ENCODE peak calls at places on chromosome 16, in nine cellular contexts. One of them, this sample, is unnamed.

GRCh38 chr16:12801511-12802042 is 2.1 kb downstream of the CPPED1 start:
- DNase-seq in posterior cingulate gyrus: no peak
- DNase-seq in HepG2: peak
- DNase-seq in GM03348: peak
- DNase-seq in germinal center: peak
- DNase-seq in NAMALWA: no peak
- DNase-seq in neural progenitor cell: no peak
- DNase-seq in cerebellar cortex: peak
- DNase-seq in fibroblast of lung: peak
- DNase-seq in this sample: no peak

GRCh38 chr16:77295896-77296295 is 96.7 kb downstream of the SYCE1L start:
- DNase-seq in posterior cingulate gyrus: no peak
- DNase-seq in HepG2: no peak
- DNase-seq in GM03348: no peak
- DNase-seq in germinal center: no peak
- DNase-seq in NAMALWA: no peak
- DNase-seq in neural progenitor cell: no peak
- DNase-seq in cerebellar cortex: no peak
- DNase-seq in fibroblast of lung: no peak
- DNase-seq in this sample: no peak

GRCh38 chr16:3461120-3461519 is 17.6 kb downstream of the NAA60 start:
- DNase-seq in posterior cingulate gyrus: no peak
- DNase-seq in HepG2: no peak
- DNase-seq in GM03348: no peak
- DNase-seq in germinal center: no peak
- DNase-seq in NAMALWA: peak
- DNase-seq in neural progenitor cell: peak
- DNase-seq in cerebellar cortex: no peak
- DNase-seq in fibroblast of lung: no peak
- DNase-seq in this sample: no peak

GRCh38 chr16:46673320-46674013 is 15.5 kb downstream of the VPS35 start:
- DNase-seq in posterior cingulate gyrus: peak
- DNase-seq in HepG2: peak
- DNase-seq in GM03348: peak
- DNase-seq in germinal center: peak
- DNase-seq in NAMALWA: peak
- DNase-seq in neural progenitor cell: peak
- DNase-seq in cerebellar cortex: peak
- DNase-seq in fibroblast of lung: peak
- DNase-seq in this sample: no peak

GRCh38 chr16:71956500-71956899 is 43.7 kb downstream of the PKD1L3 start:
- DNase-seq in posterior cingulate gyrus: no peak
- DNase-seq in HepG2: no peak
- DNase-seq in GM03348: no peak
- DNase-seq in germinal center: no peak
- DNase-seq in NAMALWA: no peak
- DNase-seq in neural progenitor cell: no peak
- DNase-seq in cerebellar cortex: no peak
- DNase-seq in fibroblast of lung: no peak
- DNase-seq in this sample: no peak

GRCh38 chr16:68149596-68149995 is 64.4 kb downstream of the NFATC3 start:
- DNase-seq in posterior cingulate gyrus: no peak
- DNase-seq in HepG2: no peak
- DNase-seq in GM03348: no peak
- DNase-seq in germinal center: no peak
- DNase-seq in NAMALWA: no peak
- DNase-seq in neural progenitor cell: no peak
- DNase-seq in cerebellar cortex: no peak
- DNase-seq in fibroblast of lung: no peak
- DNase-seq in this sample: no peak

GRCh38 chr16:70738083-70738977 is 52.5 kb upstream of the MTSS2 start:
- DNase-seq in posterior cingulate gyrus: peak
- DNase-seq in HepG2: peak
- DNase-seq in GM03348: peak
- DNase-seq in germinal center: peak
- DNase-seq in NAMALWA: peak
- DNase-seq in neural progenitor cell: peak
- DNase-seq in cerebellar cortex: no peak
- DNase-seq in fibroblast of lung: peak
- DNase-seq in this sample: no peak

GRCh38 chr16:87174061-87174460 is 143.1 kb downstream of the C16orf95 start:
- DNase-seq in posterior cingulate gyrus: no peak
- DNase-seq in HepG2: no peak
- DNase-seq in GM03348: no peak
- DNase-seq in germinal center: no peak
- DNase-seq in NAMALWA: no peak
- DNase-seq in neural progenitor cell: no peak
- DNase-seq in cerebellar cortex: no peak
- DNase-seq in fibroblast of lung: no peak
- DNase-seq in this sample: no peak

GRCh38 chr16:57530531-57531252 is 5.7 kb downstream of the CCDC102A start:
- DNase-seq in posterior cingulate gyrus: no peak
- DNase-seq in HepG2: no peak
- DNase-seq in GM03348: no peak
- DNase-seq in germinal center: no peak
- DNase-seq in NAMALWA: no peak
- DNase-seq in neural progenitor cell: no peak
- DNase-seq in cerebellar cortex: no peak
- DNase-seq in fibroblast of lung: no peak
- DNase-seq in this sample: no peak

GRCh38 chr16:31080756-31081419 is 6.7 kb downstream of the ZNF646 start:
- DNase-seq in posterior cingulate gyrus: no peak
- DNase-seq in HepG2: no peak
- DNase-seq in GM03348: no peak
- DNase-seq in germinal center: no peak
- DNase-seq in NAMALWA: no peak
- DNase-seq in neural progenitor cell: no peak
- DNase-seq in cerebellar cortex: no peak
- DNase-seq in fibroblast of lung: no peak
- DNase-seq in this sample: no peak

GRCh38 chr16:23318639-23319038 is 16.5 kb downstream of the SCNN1B start:
- DNase-seq in posterior cingulate gyrus: no peak
- DNase-seq in HepG2: no peak
- DNase-seq in GM03348: no peak
- DNase-seq in germinal center: no peak
- DNase-seq in NAMALWA: no peak
- DNase-seq in neural progenitor cell: no peak
- DNase-seq in cerebellar cortex: no peak
- DNase-seq in fibroblast of lung: no peak
- DNase-seq in this sample: no peak

GRCh38 chr16:15752717-15753488 is 102.9 kb downstream of the NDE1 start:
- DNase-seq in posterior cingulate gyrus: no peak
- DNase-seq in HepG2: no peak
- DNase-seq in GM03348: no peak
- DNase-seq in germinal center: no peak
- DNase-seq in NAMALWA: no peak
- DNase-seq in neural progenitor cell: no peak
- DNase-seq in cerebellar cortex: no peak
- DNase-seq in fibroblast of lung: no peak
- DNase-seq in this sample: no peak

GRCh38 chr16:35186045-35186759 is 1726.8 kb downstream of the TP53TG3F start:
- DNase-seq in posterior cingulate gyrus: no peak
- DNase-seq in HepG2: no peak
- DNase-seq in GM03348: no peak
- DNase-seq in germinal center: no peak
- DNase-seq in NAMALWA: no peak
- DNase-seq in neural progenitor cell: no peak
- DNase-seq in cerebellar cortex: no peak
- DNase-seq in fibroblast of lung: no peak
- DNase-seq in this sample: no peak

GRCh38 chr16:14378684-14379467 is 251.2 kb downstream of the PARN start:
- DNase-seq in posterior cingulate gyrus: no peak
- DNase-seq in HepG2: no peak
- DNase-seq in GM03348: peak
- DNase-seq in germinal center: no peak
- DNase-seq in NAMALWA: no peak
- DNase-seq in neural progenitor cell: no peak
- DNase-seq in cerebellar cortex: no peak
- DNase-seq in fibroblast of lung: peak
- DNase-seq in this sample: no peak

GRCh38 chr16:49112754-49113153 is 168.9 kb downstream of the CBLN1 start:
- DNase-seq in posterior cingulate gyrus: no peak
- DNase-seq in HepG2: no peak
- DNase-seq in GM03348: no peak
- DNase-seq in germinal center: no peak
- DNase-seq in NAMALWA: no peak
- DNase-seq in neural progenitor cell: no peak
- DNase-seq in cerebellar cortex: peak
- DNase-seq in fibroblast of lung: no peak
- DNase-seq in this sample: no peak

GRCh38 chr16:1283296-1283695 is 26.1 kb upstream of the UBE2I start:
- DNase-seq in posterior cingulate gyrus: no peak
- DNase-seq in HepG2: no peak
- DNase-seq in GM03348: no peak
- DNase-seq in germinal center: no peak
- DNase-seq in NAMALWA: no peak
- DNase-seq in neural progenitor cell: no peak
- DNase-seq in cerebellar cortex: no peak
- DNase-seq in fibroblast of lung: no peak
- DNase-seq in this sample: no peak

GRCh38 chr16:68739964-68740627 is 3.0 kb downstream of the CDH1 start:
- DNase-seq in posterior cingulate gyrus: no peak
- DNase-seq in HepG2: peak
- DNase-seq in GM03348: no peak
- DNase-seq in germinal center: no peak
- DNase-seq in NAMALWA: no peak
- DNase-seq in neural progenitor cell: no peak
- DNase-seq in cerebellar cortex: no peak
- DNase-seq in fibroblast of lung: no peak
- DNase-seq in this sample: no peak

GRCh38 chr16:66538910-66539309 is 11.0 kb downstream of the TK2 start:
- DNase-seq in posterior cingulate gyrus: no peak
- DNase-seq in HepG2: peak
- DNase-seq in GM03348: no peak
- DNase-seq in germinal center: no peak
- DNase-seq in NAMALWA: no peak
- DNase-seq in neural progenitor cell: no peak
- DNase-seq in cerebellar cortex: no peak
- DNase-seq in fibroblast of lung: no peak
- DNase-seq in this sample: no peak

GRCh38 chr16:4345439-4346204 is 5.5 kb downstream of the PAM16 start:
- DNase-seq in posterior cingulate gyrus: no peak
- DNase-seq in HepG2: peak
- DNase-seq in GM03348: no peak
- DNase-seq in germinal center: no peak
- DNase-seq in NAMALWA: no peak
- DNase-seq in neural progenitor cell: no peak
- DNase-seq in cerebellar cortex: no peak
- DNase-seq in fibroblast of lung: no peak
- DNase-seq in this sample: no peak

GRCh38 chr16:13093676-13094075 is 192.3 kb downstream of the SHISA9 start:
- DNase-seq in posterior cingulate gyrus: no peak
- DNase-seq in HepG2: no peak
- DNase-seq in GM03348: no peak
- DNase-seq in germinal center: no peak
- DNase-seq in NAMALWA: no peak
- DNase-seq in neural progenitor cell: no peak
- DNase-seq in cerebellar cortex: no peak
- DNase-seq in fibroblast of lung: no peak
- DNase-seq in this sample: no peak

GRCh38 chr16:6335072-6335471 is 997.6 kb upstream of the RBFOX1 start:
- DNase-seq in posterior cingulate gyrus: no peak
- DNase-seq in HepG2: no peak
- DNase-seq in GM03348: no peak
- DNase-seq in germinal center: no peak
- DNase-seq in NAMALWA: peak
- DNase-seq in neural progenitor cell: peak
- DNase-seq in cerebellar cortex: no peak
- DNase-seq in fibroblast of lung: no peak
- DNase-seq in this sample: no peak

GRCh38 chr16:964696-965395 is 5.9 kb downstream of the LMF1 start:
- DNase-seq in posterior cingulate gyrus: no peak
- DNase-seq in HepG2: no peak
- DNase-seq in GM03348: no peak
- DNase-seq in germinal center: no peak
- DNase-seq in NAMALWA: no peak
- DNase-seq in neural progenitor cell: no peak
- DNase-seq in cerebellar cortex: no peak
- DNase-seq in fibroblast of lung: peak
- DNase-seq in this sample: no peak

GRCh38 chr16:4944333-4945281 is 7.7 kb upstream of the PPL start:
- DNase-seq in posterior cingulate gyrus: no peak
- DNase-seq in HepG2: peak
- DNase-seq in GM03348: peak
- DNase-seq in germinal center: no peak
- DNase-seq in NAMALWA: no peak
- DNase-seq in neural progenitor cell: no peak
- DNase-seq in cerebellar cortex: peak
- DNase-seq in fibroblast of lung: peak
- DNase-seq in this sample: no peak

GRCh38 chr16:12162151-12162559 is 185.6 kb downstream of the SNX29 start:
- DNase-seq in posterior cingulate gyrus: no peak
- DNase-seq in HepG2: no peak
- DNase-seq in GM03348: peak
- DNase-seq in germinal center: no peak
- DNase-seq in NAMALWA: no peak
- DNase-seq in neural progenitor cell: no peak
- DNase-seq in cerebellar cortex: peak
- DNase-seq in fibroblast of lung: no peak
- DNase-seq in this sample: no peak

GRCh38 chr16:82639263-82639662 is 12.5 kb downstream of the CDH13 start:
- DNase-seq in posterior cingulate gyrus: no peak
- DNase-seq in HepG2: no peak
- DNase-seq in GM03348: no peak
- DNase-seq in germinal center: no peak
- DNase-seq in NAMALWA: no peak
- DNase-seq in neural progenitor cell: no peak
- DNase-seq in cerebellar cortex: no peak
- DNase-seq in fibroblast of lung: no peak
- DNase-seq in this sample: no peak

GRCh38 chr16:80300876-80301275 is 239.9 kb upstream of the DYNLRB2 start:
- DNase-seq in posterior cingulate gyrus: no peak
- DNase-seq in HepG2: peak
- DNase-seq in GM03348: peak
- DNase-seq in germinal center: no peak
- DNase-seq in NAMALWA: no peak
- DNase-seq in neural progenitor cell: no peak
- DNase-seq in cerebellar cortex: no peak
- DNase-seq in fibroblast of lung: peak
- DNase-seq in this sample: no peak

GRCh38 chr16:49835116-49835880 is 20.6 kb downstream of the ZNF423 start:
- DNase-seq in posterior cingulate gyrus: no peak
- DNase-seq in HepG2: no peak
- DNase-seq in GM03348: no peak
- DNase-seq in germinal center: no peak
- DNase-seq in NAMALWA: no peak
- DNase-seq in neural progenitor cell: no peak
- DNase-seq in cerebellar cortex: no peak
- DNase-seq in fibroblast of lung: no peak
- DNase-seq in this sample: no peak

GRCh38 chr16:84156342-84156784 is 11.3 kb downstream of the DNAAF1 start:
- DNase-seq in posterior cingulate gyrus: no peak
- DNase-seq in HepG2: no peak
- DNase-seq in GM03348: peak
- DNase-seq in germinal center: no peak
- DNase-seq in NAMALWA: no peak
- DNase-seq in neural progenitor cell: no peak
- DNase-seq in cerebellar cortex: no peak
- DNase-seq in fibroblast of lung: peak
- DNase-seq in this sample: no peak

GRCh38 chr16:85999778-86000177 is 100.8 kb downstream of the IRF8 start:
- DNase-seq in posterior cingulate gyrus: no peak
- DNase-seq in HepG2: no peak
- DNase-seq in GM03348: no peak
- DNase-seq in germinal center: no peak
- DNase-seq in NAMALWA: no peak
- DNase-seq in neural progenitor cell: no peak
- DNase-seq in cerebellar cortex: no peak
- DNase-seq in fibroblast of lung: no peak
- DNase-seq in this sample: no peak

GRCh38 chr16:49856741-49857330 is 924 bp upstream of the ZNF423 start:
- DNase-seq in posterior cingulate gyrus: peak
- DNase-seq in HepG2: peak
- DNase-seq in GM03348: peak
- DNase-seq in germinal center: peak
- DNase-seq in NAMALWA: no peak
- DNase-seq in neural progenitor cell: peak
- DNase-seq in cerebellar cortex: peak
- DNase-seq in fibroblast of lung: peak
- DNase-seq in this sample: no peak

GRCh38 chr16:909281-910000 is 61.3 kb downstream of the LMF1 start:
- DNase-seq in posterior cingulate gyrus: no peak
- DNase-seq in HepG2: no peak
- DNase-seq in GM03348: no peak
- DNase-seq in germinal center: no peak
- DNase-seq in NAMALWA: no peak
- DNase-seq in neural progenitor cell: no peak
- DNase-seq in cerebellar cortex: no peak
- DNase-seq in fibroblast of lung: no peak
- DNase-seq in this sample: no peak